ENCODE peak calls at places on chromosomes 4 and X, in four cellular contexts. Q is fibroblast of the conjunctiva, N is T-helper 1 cell, D is lower lobe of right lung. W is an unnamed sample.

GRCh38 chrX:44778254-44778653 is 65.6 kb upstream of the DUSP21 start:
- DNase-seq in Q (no peak), N (no peak), D (no peak), W (no peak)

GRCh38 chr4:56757821-56758400 is 63.6 kb downstream of the SPINK2 start:
- DNase-seq in Q (peak), N (peak), D (peak), W (peak)

GRCh38 chr4:187618701-187619278 is 376.8 kb upstream of the ZFP42 start:
- DNase-seq in Q (no peak), N (no peak), D (no peak), W (no peak)

GRCh38 chrX:40476958-40477357 is 103.8 kb upstream of the ATP6AP2 start:
- DNase-seq in Q (no peak), N (no peak), D (no peak), W (no peak)

GRCh38 chr4:7236847-7237246 is 44.5 kb downstream of the SORCS2 start:
- DNase-seq in Q (no peak), N (no peak), D (no peak), W (no peak)

GRCh38 chrX:48971325-48972213 is at the start of gene KCND1:
- DNase-seq in Q (peak), N (no peak), D (no peak), W (no peak)

GRCh38 chr4:69060651-69061308 is 35.5 kb upstream of the UGT2B7 start:
- DNase-seq in Q (no peak), N (no peak), D (no peak), W (no peak)

GRCh38 chr4:125243835-125244397 is 70.8 kb upstream of the FAT4 start:
- DNase-seq in Q (no peak), N (no peak), D (no peak), W (no peak)

GRCh38 chr4:14646831-14647230 is 355.4 kb upstream of the CPEB2 start:
- DNase-seq in Q (no peak), N (no peak), D (no peak), W (no peak)

GRCh38 chr4:73221734-73222133 is 36.9 kb downstream of the ANKRD17 start:
- DNase-seq in Q (no peak), N (no peak), D (no peak), W (no peak)

GRCh38 chrX:7950865-7951264 is 23.7 kb upstream of the PNPLA4 start:
- DNase-seq in Q (no peak), N (no peak), D (no peak), W (no peak)

GRCh38 chr4:76028242-76028859 is 5.1 kb upstream of the CXCL10 start:
- DNase-seq in Q (no peak), N (no peak), D (no peak), W (no peak)

GRCh38 chr4:174490356-174490969 is 31.8 kb downstream of the HPGD start:
- DNase-seq in Q (peak), N (no peak), D (no peak), W (no peak)

GRCh38 chrX:107674480-107675364 is 46.4 kb downstream of the PRPS1 start:
- DNase-seq in Q (peak), N (peak), D (peak), W (no peak)

GRCh38 chr4:108171541-108172230 is 3.0 kb upstream of the LEF1 start:
- DNase-seq in Q (no peak), N (no peak), D (no peak), W (no peak)

GRCh38 chr4:51831133-51831532 is 11.8 kb upstream of the DCUN1D4 start:
- DNase-seq in Q (no peak), N (peak), D (peak), W (peak)

GRCh38 chr4:98092833-98093439 is 50.3 kb downstream of the STPG2 start:
- DNase-seq in Q (peak), N (no peak), D (no peak), W (no peak)

GRCh38 chrX:14598330-14598729 is 69.0 kb downstream of the GLRA2 start:
- DNase-seq in Q (no peak), N (no peak), D (no peak), W (no peak)

GRCh38 chr4:83252782-83253405 is 31.7 kb downstream of the COQ2 start:
- DNase-seq in Q (peak), N (peak), D (peak), W (peak)

GRCh38 chrX:86154586-86154985 is 6.3 kb downstream of the DACH2 start:
- DNase-seq in Q (no peak), N (no peak), D (no peak), W (no peak)

GRCh38 chr4:13522282-13523104 is 21.8 kb downstream of the NKX3-2 start:
- DNase-seq in Q (no peak), N (no peak), D (no peak), W (no peak)

GRCh38 chrX:103197721-103198306 is 17.1 kb upstream of the BEX4 start:
- DNase-seq in Q (no peak), N (no peak), D (no peak), W (no peak)

GRCh38 chr4:100641326-100641725 is 123.5 kb upstream of the EMCN start:
- DNase-seq in Q (no peak), N (no peak), D (no peak), W (no peak)

GRCh38 chr4:47334597-47335185 is 128.8 kb downstream of the COMMD8 start:
- DNase-seq in Q (no peak), N (no peak), D (no peak), W (no peak)

GRCh38 chr4:10102193-10102980 is 14.2 kb downstream of the WDR1 start:
- DNase-seq in Q (no peak), N (no peak), D (no peak), W (no peak)

W was measured in effector memory CD8-positive, alpha-beta T cell.